ENCODE peak calls at places on chromosomes 4 and X, in eight cellular contexts. Z is GM12878, G is HepG2, V is Panc1, W is upper lobe of left lung, Q is HCT116, A is K562, D is GM23338. B is an unnamed sample.

GRCh38 chr4:16206848-16207247 is 19.4 kb downstream of the TAPT1 start:
- ATAC-seq in Z (no peak), G (no peak), V (no peak), W (peak; percentile 28), Q (no peak), A (no peak), D (peak; percentile 45), B (no peak)

GRCh38 chr4:5165419-5166369 is 114.4 kb downstream of the STK32B start:
- ATAC-seq in Z (no peak), G (no peak), V (no peak), W (no peak), Q (no peak), A (no peak), D (peak; percentile 66), B (no peak)

GRCh38 chr4:165199286-165199685 is 8.1 kb upstream of the KLHL2 start:
- ATAC-seq in Z (no peak), G (no peak), V (no peak), W (no peak), Q (no peak), A (no peak), D (no peak), B (no peak)

GRCh38 chr4:174540175-174540574 is 17.9 kb upstream of the HPGD start:
- ATAC-seq in Z (no peak), G (no peak), V (no peak), W (no peak), Q (no peak), A (no peak), D (no peak), B (no peak)

GRCh38 chr4:41509411-41510008 is 28.4 kb upstream of the LIMCH1 start:
- ATAC-seq in Z (no peak), G (no peak), V (no peak), W (no peak), Q (no peak), A (no peak), D (no peak), B (no peak)

GRCh38 chrX:138756234-138756633 is 44.7 kb upstream of the FGF13 start:
- ATAC-seq in Z (no peak), G (peak; percentile 44), V (peak; percentile 66), W (peak; percentile 74), Q (no peak), A (peak; percentile 72), D (peak; percentile 96), B (peak; percentile 51)

GRCh38 chr4:184280591-184281071 is 63.0 kb upstream of the ENPP6 start:
- ATAC-seq in Z (peak; percentile 54), G (peak; percentile 74), V (no peak), W (no peak), Q (no peak), A (peak; percentile 67), D (no peak), B (no peak)

GRCh38 chr4:73019462-73020047 is 50.0 kb downstream of the COX18 start:
- ATAC-seq in Z (peak; percentile 48), G (no peak), V (no peak), W (peak; percentile 60), Q (peak; percentile 42), A (peak; percentile 67), D (no peak), B (no peak)

GRCh38 chr4:76740866-76741662 is 156.9 kb downstream of the SOWAHB start:
- ATAC-seq in Z (no peak), G (no peak), V (no peak), W (no peak), Q (no peak), A (peak; percentile 25), D (peak; percentile 76), B (no peak)

GRCh38 chr4:5823542-5824211 is 69.2 kb downstream of the CRMP1 start:
- ATAC-seq in Z (peak; percentile 85), G (no peak), V (no peak), W (no peak), Q (no peak), A (no peak), D (no peak), B (no peak)

GRCh38 chrX:31397119-31397518 is 325.3 kb upstream of the FTHL17 start:
- ATAC-seq in Z (no peak), G (no peak), V (no peak), W (no peak), Q (no peak), A (no peak), D (no peak), B (no peak)

GRCh38 chr4:16106956-16107355 is 23.1 kb upstream of the PROM1 start:
- ATAC-seq in Z (no peak), G (no peak), V (no peak), W (no peak), Q (no peak), A (no peak), D (no peak), B (no peak)

GRCh38 chr4:38896940-38897339 is 29.3 kb downstream of the FAM114A1 start:
- ATAC-seq in Z (peak; percentile 40), G (no peak), V (no peak), W (no peak), Q (no peak), A (no peak), D (no peak), B (no peak)

GRCh38 chr4:139018971-139019758 is 3.6 kb downstream of the NOCT start:
- ATAC-seq in Z (no peak), G (no peak), V (no peak), W (no peak), Q (no peak), A (no peak), D (no peak), B (no peak)
- H3K4me3 ChIP-seq in Z (peak overlapping the region; percentile 65), G (no peak overlapping the region), V (peak overlapping the region; percentile 91), W (no peak overlapping the region), Q (no peak overlapping the region), A (no peak overlapping the region), D (peak overlapping the region; percentile 77), B (no peak overlapping the region)

DNA sequence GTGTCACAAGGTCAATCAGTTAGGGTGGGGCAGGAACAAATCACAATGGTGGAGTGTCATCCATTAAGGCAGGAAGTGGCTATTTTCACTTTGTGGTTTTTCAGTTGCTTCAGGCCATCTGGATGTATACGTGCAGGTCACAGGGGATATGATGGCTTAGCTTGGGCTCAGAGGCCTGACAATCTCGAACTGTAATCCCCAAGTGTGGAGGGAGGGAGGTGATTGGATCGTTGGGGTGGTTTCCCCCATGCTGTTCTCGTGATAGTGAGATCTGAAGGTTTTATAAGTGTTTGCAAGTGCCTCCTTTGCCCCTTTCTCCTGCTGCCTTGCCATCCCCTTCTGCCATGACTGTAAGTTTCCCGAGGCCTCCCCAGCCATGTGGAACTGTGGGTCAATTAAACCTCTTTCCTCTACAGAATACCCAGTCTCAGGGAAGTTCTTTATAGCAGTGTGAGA is 36.7 kb upstream of the STS start:
- ATAC-seq in Z (peak; percentile 84), G (no peak), V (no peak), W (no peak), Q (no peak), A (peak; percentile 36), D (no peak), B (no peak)
- TF ChIP-seq POLR2AphosphoS5 in Z (peak; percentile 88), G (no peak), V (no peak), W (no peak), Q (no peak), A (no peak), D (no peak), B (no peak)

GRCh38 chr4:139457318-139457717 is 3.4 kb downstream of the RAB33B start:
- ATAC-seq in Z (no peak), G (no peak), V (no peak), W (no peak), Q (no peak), A (no peak), D (no peak), B (no peak)

GRCh38 chr4:139453371-139454110 is 380 bp upstream of the RAB33B start:
- ATAC-seq in Z (peak; percentile 91), G (peak; percentile 92), V (peak; percentile 96), W (peak; percentile 98), Q (peak; percentile 90), A (peak; percentile 94), D (peak; percentile 89), B (peak; percentile 97)

GRCh38 chr4:139454111-139454600 is at the start of gene RAB33B:
- ATAC-seq in Z (peak; percentile 5), G (peak; percentile 9), V (peak; percentile 6), W (no peak), Q (peak; percentile 6), A (peak; percentile 0), D (peak; percentile 14), B (no peak)

GRCh38 chr4:139454646-139455045 is 725 bp downstream of the RAB33B start:
- ATAC-seq in Z (no peak), G (no peak), V (no peak), W (no peak), Q (no peak), A (no peak), D (no peak), B (no peak)

DNA sequence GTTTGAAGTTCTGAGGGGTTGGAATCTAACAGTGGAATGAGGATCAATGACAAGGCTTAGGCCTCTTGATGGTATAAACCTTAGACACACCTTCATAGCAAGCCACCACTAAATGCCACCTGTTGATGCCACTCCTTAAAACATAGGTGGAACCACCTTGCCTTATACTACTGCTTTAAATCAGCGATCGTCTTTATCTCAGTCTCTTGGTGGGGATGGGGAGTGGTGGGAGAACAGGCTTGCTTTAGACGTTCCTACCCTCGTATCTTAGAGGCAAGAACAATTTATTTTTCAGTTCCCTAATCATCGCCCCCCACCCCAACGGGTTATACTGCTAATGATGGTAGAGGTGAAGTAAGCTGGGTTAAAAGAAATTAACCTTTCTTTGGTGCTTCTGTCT is 1.3 kb downstream of the RAB33B start:
- ATAC-seq in Z (no peak), G (no peak), V (no peak), W (no peak), Q (no peak), A (no peak), D (no peak), B (no peak)
- H3K4me3 ChIP-seq in Z (peak overlapping the region; percentile 82), G (peak overlapping the region; percentile 93), V (peak overlapping the region; percentile 71), W (peak overlapping the region; percentile 96), Q (peak overlapping the region; percentile 72), A (peak overlapping the region; percentile 53), D (peak overlapping the region; percentile 95), B (peak overlapping the region; percentile 67)

GRCh38 chr4:3480528-3481112 is 17.5 kb downstream of the DOK7 start:
- ATAC-seq in Z (peak; percentile 78), G (peak; percentile 83), V (peak; percentile 72), W (peak; percentile 78), Q (peak; percentile 87), A (peak; percentile 94), D (peak; percentile 78), B (peak; percentile 72)
- TF ChIP-seq POLR2AphosphoS5 in Z (no peak), G (no peak), V (no peak), W (no peak), Q (no peak), A (no peak), D (no peak), B (no peak)

GRCh38 chrX:71052721-71053120 is 15.4 kb downstream of the SNX12 start:
- ATAC-seq in Z (peak; percentile 64), G (no peak), V (no peak), W (no peak), Q (no peak), A (no peak), D (peak; percentile 27), B (no peak)
- H3K4me3 ChIP-seq in Z (peak overlapping the region; percentile 55), G (no peak overlapping the region), V (no peak overlapping the region), W (no peak overlapping the region), Q (no peak overlapping the region), A (no peak overlapping the region), D (peak overlapping the region; percentile 56), B (no peak overlapping the region)